ENCODE peak calls at places on chromosome 3, in seven cellular contexts. H is activated CD8-positive, alpha-beta memory T cell treated with anti-CD3 and anti-CD28 coated beads for 48 hours; P is hypothalamus; W is GM06990; O is dermis blood vessel endothelial cell; U is H9; M is thoracic aorta. Z is an unnamed sample.

GRCh38 chr3:9965200-9965875 is 13.1 kb upstream of the PRRT3 start:
- DNase-seq in H (no peak), P (no peak), W (no peak), O (no peak), U (no peak), M (no peak), Z (no peak)

GRCh38 chr3:73207946-73208345 is 146.5 kb downstream of the EBLN2 start:
- DNase-seq in H (no peak), P (no peak), W (no peak), O (no peak), U (no peak), M (no peak), Z (no peak)

GRCh38 chr3:13711911-13712650 is 163.2 kb downstream of the FBLN2 start:
- DNase-seq in H (no peak), P (no peak), W (no peak), O (no peak), U (peak), M (no peak), Z (no peak)

GRCh38 chr3:124774305-124774673 is 44.0 kb downstream of the UMPS start:
- DNase-seq in H (no peak), P (no peak), W (no peak), O (peak), U (peak), M (no peak), Z (no peak)

GRCh38 chr3:50194128-50194902 is 2.9 kb downstream of the GNAT1 start:
- DNase-seq in H (peak), P (peak), W (peak), O (peak), U (peak), M (no peak), Z (peak)

GRCh38 chr3:157868168-157868567 is 238.1 kb downstream of the SHOX2 start:
- DNase-seq in H (no peak), P (no peak), W (no peak), O (no peak), U (no peak), M (no peak), Z (no peak)

GRCh38 chr3:24678441-24678865 is 183.8 kb upstream of the THRB start:
- DNase-seq in H (no peak), P (no peak), W (no peak), O (no peak), U (no peak), M (no peak), Z (no peak)

GRCh38 chr3:43142472-43142871 is 36.6 kb upstream of the POMGNT2 start:
- DNase-seq in H (no peak), P (no peak), W (no peak), O (no peak), U (no peak), M (no peak), Z (no peak)